ENCODE peak calls at places on chromosomes 4 and X, in five cellular contexts. M, T, C, H and U are unnamed samples.
A peak's percentile ranks its signal among the peaks of the same experiment; 100 is the strongest.

GRCh38 chr4:154158756-154159155 is 332.8 kb downstream of the DCHS2 start:
- DNase-seq in M (no peak), T (no peak), C (no peak), H (no peak), U (no peak)

GRCh38 chr4:79855081-79855480 is 217.9 kb downstream of the ANTXR2 start:
- DNase-seq in M (no peak), T (no peak), C (no peak), H (no peak), U (no peak)

GRCh38 chr4:3107271-3108185 is 33.0 kb downstream of the HTT start:
- DNase-seq in M (no peak), T (no peak), C (no peak), H (no peak), U (no peak)

GRCh38 chr4:183443609-183444148 is 757 bp upstream of the CDKN2AIP start:
- DNase-seq in M (no peak), T (no peak), C (no peak), H (no peak), U (peak; percentile 63)

GRCh38 chr4:85760521-85760920 is 285.6 kb downstream of the ARHGAP24 start:
- DNase-seq in M (no peak), T (no peak), C (no peak), H (no peak), U (no peak)

GRCh38 chr4:188767496-188767895 is 628.3 kb downstream of the TRIML1 start:
- DNase-seq in M (no peak), T (no peak), C (no peak), H (no peak), U (no peak)

GRCh38 chr4:166594326-166594946 is 639.9 kb downstream of the SPOCK3 start:
- DNase-seq in M (peak; percentile 13), T (peak; percentile 42), C (no peak), H (peak; percentile 75), U (peak; percentile 23)

GRCh38 chr4:46179356-46179755 is 55.5 kb upstream of the GABRG1 start:
- DNase-seq in M (no peak), T (no peak), C (no peak), H (no peak), U (no peak)

GRCh38 chr4:1511441-1512041 is 105.3 kb upstream of the NKX1-1 start:
- DNase-seq in M (no peak), T (peak; percentile 78), C (peak; percentile 48), H (no peak), U (peak; percentile 19)

GRCh38 chr4:155974476-155974749 is 20.7 kb upstream of the CTSO start:
- DNase-seq in M (no peak), T (no peak), C (no peak), H (no peak), U (no peak)

GRCh38 chrX:47146936-47147859 is 2.2 kb downstream of the RBM10 start:
- DNase-seq in M (no peak), T (no peak), C (no peak), H (no peak), U (no peak)

GRCh38 chr4:186621959-186622553 is 66.7 kb upstream of the MTNR1A start:
- DNase-seq in M (no peak), T (no peak), C (no peak), H (no peak), U (no peak)

GRCh38 chr4:151455212-151455611 is 46.2 kb downstream of the FHIP1A start:
- DNase-seq in M (peak; percentile 12), T (no peak), C (no peak), H (peak; percentile 55), U (no peak)

GRCh38 chrX:152070186-152070585 is 68.2 kb downstream of the MAGEA10 start:
- DNase-seq in M (no peak), T (no peak), C (no peak), H (no peak), U (no peak)

GRCh38 chrX:50198348-50198747 is 2.5 kb downstream of the AKAP4 start:
- DNase-seq in M (no peak), T (no peak), C (no peak), H (no peak), U (no peak)

GRCh38 chr4:73803213-73803612 is 33.3 kb upstream of the CXCL6 start:
- DNase-seq in M (no peak), T (no peak), C (no peak), H (no peak), U (no peak)

GRCh38 chrX:154396948-154397887 is 959 bp upstream of the RPL10 start:
- DNase-seq in M (peak; percentile 83), T (peak; percentile 82), C (peak; percentile 91), H (peak; percentile 66), U (no peak)

GRCh38 chr4:128725405-128725804 is 84.1 kb upstream of the JADE1 start:
- DNase-seq in M (no peak), T (no peak), C (no peak), H (peak; percentile 5), U (peak; percentile 40)

GRCh38 chrX:129833153-129834004 is 10.3 kb downstream of the ZDHHC9 start:
- DNase-seq in M (no peak), T (no peak), C (no peak), H (no peak), U (no peak)

GRCh38 chr4:155854597-155855226 is 11.4 kb downstream of the ASIC5 start:
- DNase-seq in M (no peak), T (peak; percentile 64), C (no peak), H (peak; percentile 77), U (no peak)

GRCh38 chr4:15078682-15079642 is 76.7 kb downstream of the CPEB2 start:
- DNase-seq in M (no peak), T (no peak), C (no peak), H (no peak), U (no peak)

GRCh38 chr4:3532714-3533336 is 603 bp upstream of the LRPAP1 start:
- DNase-seq in M (no peak), T (no peak), C (no peak), H (peak; percentile 45), U (no peak)

GRCh38 chrX:130165181-130165702 is 399 bp downstream of the AIFM1 start:
- DNase-seq in M (no peak), T (no peak), C (no peak), H (no peak), U (peak; percentile 19)

GRCh38 chr4:141246243-141246642 is 25.5 kb downstream of the ZNF330 start:
- DNase-seq in M (no peak), T (no peak), C (no peak), H (no peak), U (no peak)

GRCh38 chr4:87543835-87544461 is 14.8 kb upstream of the SPARCL1 start:
- DNase-seq in M (no peak), T (peak; percentile 48), C (no peak), H (peak; percentile 64), U (no peak)

GRCh38 chr4:94995684-94996394 is 238.1 kb downstream of the BMPR1B start:
- DNase-seq in M (no peak), T (peak; percentile 27), C (no peak), H (peak; percentile 82), U (no peak)

GRCh38 chr4:107689912-107690587 is 30.0 kb downstream of the PAPSS1 start:
- DNase-seq in M (no peak), T (peak; percentile 48), C (no peak), H (no peak), U (no peak)

GRCh38 chr4:24808261-24808660 is 12.9 kb downstream of the SOD3 start:
- DNase-seq in M (no peak), T (no peak), C (no peak), H (no peak), U (no peak)

GRCh38 chrX:26562156-26562555 is 346.2 kb downstream of the MAGEB5 start:
- DNase-seq in M (no peak), T (no peak), C (no peak), H (no peak), U (no peak)

GRCh38 chrX:154317391-154318000 is 21.9 kb downstream of the TKTL1 start:
- DNase-seq in M (no peak), T (peak; percentile 44), C (no peak), H (peak; percentile 55), U (no peak)

GRCh38 chr4:153488006-153488718 is 22.0 kb downstream of the TMEM131L start:
- DNase-seq in M (peak; percentile 37), T (no peak), C (peak; percentile 74), H (no peak), U (no peak)

GRCh38 chr4:147683172-147683571 is 791 bp downstream of the PRMT9 start:
- DNase-seq in M (peak; percentile 24), T (no peak), C (no peak), H (peak; percentile 7), U (no peak)

GRCh38 chr4:168569066-168569908 is 72.4 kb downstream of the PALLD start:
- DNase-seq in M (peak; percentile 45), T (peak; percentile 68), C (no peak), H (no peak), U (peak; percentile 56)

DNA sequence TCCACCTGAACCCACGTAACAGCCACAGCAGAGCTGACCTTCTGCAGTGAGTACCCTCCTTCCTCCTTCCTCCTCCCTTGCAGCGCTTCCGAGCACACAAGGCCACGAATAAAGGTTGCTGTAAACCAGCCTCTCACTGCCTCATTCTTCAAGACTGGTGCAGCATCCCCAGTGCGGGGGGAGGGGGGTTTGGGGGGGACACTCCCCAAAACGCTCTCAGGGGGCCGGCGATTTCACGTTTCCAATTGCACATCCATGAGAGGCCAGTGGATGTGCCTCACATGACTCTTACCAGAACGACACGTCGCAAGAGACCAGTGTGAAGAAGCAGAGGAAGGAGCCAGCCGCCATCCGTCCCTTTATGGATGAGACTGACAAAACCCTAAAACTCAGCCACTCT is 5.2 kb downstream of the DHRSX start:
- DNase-seq in M (no peak), T (no peak), C (peak; percentile 47), H (no peak), U (no peak)
- H3K4me3 ChIP-seq in M (no peak overlapping the region), T (no peak overlapping the region), C (no peak overlapping the region), H (no peak overlapping the region), U (no peak overlapping the region)

GRCh38 chr4:11286533-11286932 is 142.2 kb downstream of the HS3ST1 start:
- DNase-seq in M (no peak), T (no peak), C (no peak), H (no peak), U (no peak)

GRCh38 chr4:11281720-11282119 is 147.0 kb downstream of the HS3ST1 start:
- DNase-seq in M (no peak), T (no peak), C (no peak), H (no peak), U (no peak)
- H3K4me3 ChIP-seq in M (no peak overlapping the region), T (no peak overlapping the region), C (no peak overlapping the region), H (no peak overlapping the region), U (no peak overlapping the region)

GRCh38 chr4:40192286-40193017 is 4.4 kb upstream of the RHOH start:
- DNase-seq in M (peak; percentile 32), T (no peak), C (no peak), H (no peak), U (no peak)
- H3K4me3 ChIP-seq in M (no peak overlapping the region), T (no peak overlapping the region), C (no peak overlapping the region), H (no peak overlapping the region), U (peak overlapping the region; percentile 19)

DNA sequence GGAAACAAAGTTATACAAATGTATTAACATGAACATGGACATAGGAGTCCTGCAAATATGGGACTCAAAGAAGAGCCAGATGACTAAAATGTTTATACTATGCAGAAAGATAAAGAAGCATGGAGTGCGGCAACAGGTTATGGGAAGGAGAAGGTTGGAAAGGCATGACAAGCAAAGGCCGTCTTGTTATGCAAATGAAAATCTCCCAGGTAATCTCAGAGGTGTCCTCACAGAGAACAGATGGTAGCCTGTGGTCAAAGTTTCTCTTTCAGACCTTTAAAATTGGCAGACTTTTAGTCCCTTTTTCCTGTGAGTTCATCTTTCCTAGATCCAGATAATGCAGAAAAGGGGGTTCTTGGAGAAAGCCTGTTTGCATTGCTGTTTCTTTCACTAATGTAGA is 116.4 kb upstream of the BEND4 start:
- DNase-seq in M (no peak), T (no peak), C (no peak), H (no peak), U (no peak)
- H3K4me3 ChIP-seq in M (no peak overlapping the region), T (no peak overlapping the region), C (no peak overlapping the region), H (no peak overlapping the region), U (no peak overlapping the region)

GRCh38 chrX:134622056-134622812 is 36.0 kb downstream of the PLAC1 start:
- DNase-seq in M (no peak), T (peak; percentile 37), C (no peak), H (no peak), U (no peak)
- H3K4me3 ChIP-seq in M (no peak overlapping the region), T (no peak overlapping the region), C (no peak overlapping the region), H (no peak overlapping the region), U (no peak overlapping the region)